ENCODE peak calls at places on chromosomes 4 and X, in seven cellular contexts. One of them, this sample, is unnamed.

GRCh38 chrX:51336584-51336983 is 4.0 kb downstream of the NUDT10 start:
- DNase-seq in HAP-1: peak
- DNase-seq in GM23248: peak
- DNase-seq in left ventricle myocardium inferior: no peak
- DNase-seq in body of pancreas: peak
- DNase-seq in IMR-90: peak
- DNase-seq in lung: no peak
- DNase-seq in this sample: peak

GRCh38 chr4:53315300-53315699 is 50.6 kb downstream of the SCFD2 start:
- DNase-seq in HAP-1: no peak
- DNase-seq in GM23248: no peak
- DNase-seq in left ventricle myocardium inferior: no peak
- DNase-seq in body of pancreas: no peak
- DNase-seq in IMR-90: no peak
- DNase-seq in lung: no peak
- DNase-seq in this sample: no peak

GRCh38 chr4:38860788-38861424 is 4.3 kb upstream of the TLR6 start:
- DNase-seq in HAP-1: peak
- DNase-seq in GM23248: peak
- DNase-seq in left ventricle myocardium inferior: peak
- DNase-seq in body of pancreas: peak
- DNase-seq in IMR-90: peak
- DNase-seq in lung: peak
- DNase-seq in this sample: no peak

GRCh38 chr4:101981756-101982155 is 191.2 kb downstream of the BANK1 start:
- DNase-seq in HAP-1: no peak
- DNase-seq in GM23248: no peak
- DNase-seq in left ventricle myocardium inferior: no peak
- DNase-seq in body of pancreas: no peak
- DNase-seq in IMR-90: no peak
- DNase-seq in lung: no peak
- DNase-seq in this sample: peak

GRCh38 chr4:146051724-146052396 is 113.2 kb upstream of the ZNF827 start:
- DNase-seq in HAP-1: no peak
- DNase-seq in GM23248: peak
- DNase-seq in left ventricle myocardium inferior: no peak
- DNase-seq in body of pancreas: no peak
- DNase-seq in IMR-90: peak
- DNase-seq in lung: no peak
- DNase-seq in this sample: peak

GRCh38 chr4:112939901-112940300 is 109.6 kb upstream of the ANK2 start:
- DNase-seq in HAP-1: no peak
- DNase-seq in GM23248: no peak
- DNase-seq in left ventricle myocardium inferior: no peak
- DNase-seq in body of pancreas: no peak
- DNase-seq in IMR-90: no peak
- DNase-seq in lung: no peak
- DNase-seq in this sample: no peak

GRCh38 chr4:128525939-128526630 is 238.5 kb upstream of the PGRMC2 start:
- DNase-seq in HAP-1: no peak
- DNase-seq in GM23248: peak
- DNase-seq in left ventricle myocardium inferior: no peak
- DNase-seq in body of pancreas: no peak
- DNase-seq in IMR-90: peak
- DNase-seq in lung: no peak
- DNase-seq in this sample: peak

GRCh38 chr4:36243355-36244256 is 708 bp downstream of the ARAP2 start:
- DNase-seq in HAP-1: peak
- DNase-seq in GM23248: peak
- DNase-seq in left ventricle myocardium inferior: peak
- DNase-seq in body of pancreas: peak
- DNase-seq in IMR-90: peak
- DNase-seq in lung: peak
- DNase-seq in this sample: peak

GRCh38 chr4:4480685-4481393 is 61.0 kb downstream of the STX18 start:
- DNase-seq in HAP-1: peak
- DNase-seq in GM23248: peak
- DNase-seq in left ventricle myocardium inferior: no peak
- DNase-seq in body of pancreas: no peak
- DNase-seq in IMR-90: peak
- DNase-seq in lung: no peak
- DNase-seq in this sample: no peak

GRCh38 chr4:161554372-161554990 is 609.3 kb downstream of the FSTL5 start:
- DNase-seq in HAP-1: peak
- DNase-seq in GM23248: peak
- DNase-seq in left ventricle myocardium inferior: no peak
- DNase-seq in body of pancreas: no peak
- DNase-seq in IMR-90: peak
- DNase-seq in lung: no peak
- DNase-seq in this sample: peak

GRCh38 chr4:180652533-180652932 is 1590.7 kb upstream of the TENM3 start:
- DNase-seq in HAP-1: no peak
- DNase-seq in GM23248: no peak
- DNase-seq in left ventricle myocardium inferior: no peak
- DNase-seq in body of pancreas: no peak
- DNase-seq in IMR-90: no peak
- DNase-seq in lung: no peak
- DNase-seq in this sample: no peak

GRCh38 chrX:19888419-19888879 is 1.0 kb upstream of the SH3KBP1 start:
- DNase-seq in HAP-1: peak
- DNase-seq in GM23248: peak
- DNase-seq in left ventricle myocardium inferior: no peak
- DNase-seq in body of pancreas: peak
- DNase-seq in IMR-90: peak
- DNase-seq in lung: no peak
- DNase-seq in this sample: peak

GRCh38 chrX:87621697-87622096 is 104.1 kb downstream of the KLHL4 start:
- DNase-seq in HAP-1: no peak
- DNase-seq in GM23248: no peak
- DNase-seq in left ventricle myocardium inferior: no peak
- DNase-seq in body of pancreas: no peak
- DNase-seq in IMR-90: no peak
- DNase-seq in lung: no peak
- DNase-seq in this sample: peak

GRCh38 chrX:106894392-106894909 is 8.7 kb downstream of the RIPPLY1 start:
- DNase-seq in HAP-1: peak
- DNase-seq in GM23248: peak
- DNase-seq in left ventricle myocardium inferior: no peak
- DNase-seq in body of pancreas: peak
- DNase-seq in IMR-90: peak
- DNase-seq in lung: peak
- DNase-seq in this sample: peak

GRCh38 chr4:32680946-32681345 is 1960.8 kb downstream of the PCDH7 start:
- DNase-seq in HAP-1: no peak
- DNase-seq in GM23248: no peak
- DNase-seq in left ventricle myocardium inferior: no peak
- DNase-seq in body of pancreas: no peak
- DNase-seq in IMR-90: no peak
- DNase-seq in lung: no peak
- DNase-seq in this sample: no peak

GRCh38 chrX:107562482-107562881 is 65.8 kb upstream of the PRPS1 start:
- DNase-seq in HAP-1: no peak
- DNase-seq in GM23248: peak
- DNase-seq in left ventricle myocardium inferior: no peak
- DNase-seq in body of pancreas: no peak
- DNase-seq in IMR-90: peak
- DNase-seq in lung: no peak
- DNase-seq in this sample: peak

GRCh38 chr4:15238720-15239119 is 189.1 kb upstream of the C1QTNF7 start:
- DNase-seq in HAP-1: peak
- DNase-seq in GM23248: peak
- DNase-seq in left ventricle myocardium inferior: no peak
- DNase-seq in body of pancreas: no peak
- DNase-seq in IMR-90: peak
- DNase-seq in lung: peak
- DNase-seq in this sample: no peak

GRCh38 chr4:159504634-159505033 is 401.8 kb downstream of the RAPGEF2 start:
- DNase-seq in HAP-1: no peak
- DNase-seq in GM23248: no peak
- DNase-seq in left ventricle myocardium inferior: no peak
- DNase-seq in body of pancreas: no peak
- DNase-seq in IMR-90: no peak
- DNase-seq in lung: peak
- DNase-seq in this sample: peak

GRCh38 chr4:6116696-6117285 is 83.6 kb downstream of the JAKMIP1 start:
- DNase-seq in HAP-1: no peak
- DNase-seq in GM23248: no peak
- DNase-seq in left ventricle myocardium inferior: no peak
- DNase-seq in body of pancreas: no peak
- DNase-seq in IMR-90: no peak
- DNase-seq in lung: no peak
- DNase-seq in this sample: no peak

GRCh38 chr4:128338634-128339355 is 51.2 kb upstream of the PGRMC2 start:
- DNase-seq in HAP-1: no peak
- DNase-seq in GM23248: peak
- DNase-seq in left ventricle myocardium inferior: no peak
- DNase-seq in body of pancreas: no peak
- DNase-seq in IMR-90: peak
- DNase-seq in lung: no peak
- DNase-seq in this sample: peak

GRCh38 chrX:153494061-153494460 is 719 bp upstream of the BGN start:
- DNase-seq in HAP-1: no peak
- DNase-seq in GM23248: peak
- DNase-seq in left ventricle myocardium inferior: no peak
- DNase-seq in body of pancreas: no peak
- DNase-seq in IMR-90: peak
- DNase-seq in lung: no peak
- DNase-seq in this sample: no peak

DNA sequence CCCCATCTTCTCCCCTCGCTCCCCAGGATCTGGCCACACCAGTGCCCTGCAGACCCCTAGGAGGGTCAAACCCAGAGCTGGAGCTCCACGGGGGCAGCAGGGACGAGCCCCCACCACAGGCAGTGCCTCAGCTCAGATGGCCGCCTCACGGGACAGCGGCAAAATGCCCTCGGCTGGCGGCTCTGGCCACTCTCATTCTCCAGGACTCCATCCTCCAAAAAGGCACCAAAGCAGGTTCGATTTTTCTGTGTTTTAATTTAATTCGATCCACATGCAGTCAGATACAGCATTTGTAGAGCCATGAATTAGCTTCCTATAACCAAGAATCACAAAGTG is 8.3 kb downstream of the FAM53A start:
- DNase-seq in HAP-1: no peak
- DNase-seq in GM23248: no peak
- DNase-seq in left ventricle myocardium inferior: no peak
- DNase-seq in body of pancreas: no peak
- DNase-seq in IMR-90: no peak
- DNase-seq in lung: no peak
- DNase-seq in this sample: no peak
- H3K4me3 ChIP-seq in HAP-1: no peak
- H3K4me3 ChIP-seq in GM23248: no peak
- H3K4me3 ChIP-seq in left ventricle myocardium inferior: no peak
- H3K4me3 ChIP-seq in body of pancreas: no peak
- H3K4me3 ChIP-seq in IMR-90: no peak
- H3K4me3 ChIP-seq in lung: no peak
- H3K4me3 ChIP-seq in this sample: no peak

DNA sequence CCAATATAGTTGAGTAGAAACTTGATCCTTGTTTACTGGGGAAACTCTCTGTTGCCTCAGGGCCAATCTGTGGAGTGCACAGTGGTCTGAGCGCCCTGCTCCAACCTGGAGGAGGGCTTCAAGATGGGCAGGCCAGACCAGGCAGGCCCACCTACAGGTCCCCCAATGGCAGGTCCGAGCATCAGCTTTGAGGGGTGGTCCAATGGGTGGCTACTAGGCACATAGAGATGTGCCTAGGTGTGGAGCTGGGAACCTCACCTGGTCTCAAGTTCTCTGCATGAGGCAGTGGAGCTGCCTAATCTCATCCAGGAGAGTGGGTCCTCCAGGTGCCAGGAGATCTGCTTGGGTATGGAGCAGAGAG is 252.9 kb downstream of the ARHGAP10 start:
- DNase-seq in HAP-1: no peak
- DNase-seq in GM23248: no peak
- DNase-seq in left ventricle myocardium inferior: no peak
- DNase-seq in body of pancreas: no peak
- DNase-seq in IMR-90: no peak
- DNase-seq in lung: no peak
- DNase-seq in this sample: no peak
- H3K4me3 ChIP-seq in HAP-1: no peak
- H3K4me3 ChIP-seq in GM23248: no peak
- H3K4me3 ChIP-seq in left ventricle myocardium inferior: no peak
- H3K4me3 ChIP-seq in body of pancreas: no peak
- H3K4me3 ChIP-seq in IMR-90: no peak
- H3K4me3 ChIP-seq in lung: no peak
- H3K4me3 ChIP-seq in this sample: no peak

GRCh38 chr4:81052119-81053068 is 21.9 kb downstream of the BMP3 start:
- DNase-seq in HAP-1: peak
- DNase-seq in GM23248: peak
- DNase-seq in left ventricle myocardium inferior: no peak
- DNase-seq in body of pancreas: peak
- DNase-seq in IMR-90: peak
- DNase-seq in lung: peak
- DNase-seq in this sample: peak
- H3K4me3 ChIP-seq in HAP-1: no peak
- H3K4me3 ChIP-seq in GM23248: no peak
- H3K4me3 ChIP-seq in left ventricle myocardium inferior: no peak
- H3K4me3 ChIP-seq in body of pancreas: no peak
- H3K4me3 ChIP-seq in IMR-90: no peak
- H3K4me3 ChIP-seq in lung: no peak
- H3K4me3 ChIP-seq in this sample: no peak

GRCh38 chr4:139452000-139452399 is 1.9 kb upstream of the RAB33B start:
- DNase-seq in HAP-1: no peak
- DNase-seq in GM23248: no peak
- DNase-seq in left ventricle myocardium inferior: no peak
- DNase-seq in body of pancreas: no peak
- DNase-seq in IMR-90: no peak
- DNase-seq in lung: no peak
- DNase-seq in this sample: no peak
- H3K4me3 ChIP-seq in HAP-1: no peak
- H3K4me3 ChIP-seq in GM23248: peak
- H3K4me3 ChIP-seq in left ventricle myocardium inferior: peak
- H3K4me3 ChIP-seq in body of pancreas: no peak
- H3K4me3 ChIP-seq in IMR-90: no peak
- H3K4me3 ChIP-seq in lung: no peak
- H3K4me3 ChIP-seq in this sample: no peak

This sample was measured in astrocyte.